ENCODE peak calls at places on chromosomes 4 and X, in ten cellular contexts. A, D, X, K, M, S, G, Y, W and V are unnamed samples.

GRCh38 chr4:53644607-53645006 is 53.3 kb upstream of the LNX1 start:
- DNase-seq in G (no peak), X (no peak), D (no peak), A (no peak), W (peak; percentile 94), M (no peak), K (peak; percentile 13), Y (no peak), S (peak; percentile 91), V (peak; percentile 69)

GRCh38 chr4:171130126-171130801 is 682.9 kb upstream of the GALNTL6 start:
- DNase-seq in G (no peak), A (no peak), K (no peak), M (no peak), S (no peak), Y (no peak), D (no peak), W (no peak), X (no peak), V (peak; percentile 19)

GRCh38 chr4:4627111-4627510 is 85.3 kb upstream of the STX18 start:
- DNase-seq in X (no peak), Y (no peak), G (no peak), K (no peak), M (no peak), D (no peak), S (no peak), A (no peak), W (no peak), V (no peak)

GRCh38 chrX:21369613-21370012 is 4.6 kb upstream of the CNKSR2 start:
- DNase-seq in D (no peak), A (no peak), G (no peak), Y (no peak), W (no peak), K (no peak), X (no peak), S (no peak), M (no peak), V (no peak)

GRCh38 chrX:136658151-136658550 is 10.2 kb downstream of the CD40LG start:
- DNase-seq in M (no peak), A (no peak), K (no peak), S (no peak), W (no peak), Y (no peak), X (no peak), D (no peak), G (no peak), V (no peak)

GRCh38 chr4:6730603-6731300 is 14.8 kb downstream of the BLOC1S4 start:
- DNase-seq in A (no peak), M (no peak), S (no peak), G (peak; percentile 75), K (no peak), X (no peak), D (no peak), Y (no peak), W (no peak), V (peak; percentile 4)

GRCh38 chr4:86130160-86130933 is 229.5 kb downstream of the MAPK10 start:
- DNase-seq in K (no peak), A (no peak), S (no peak), D (peak; percentile 70), W (no peak), M (no peak), G (no peak), X (no peak), Y (no peak), V (no peak)

GRCh38 chr4:189802884-189803283 is 137.8 kb upstream of the FRG1 start:
- DNase-seq in D (no peak), S (no peak), K (no peak), M (no peak), W (no peak), G (no peak), Y (no peak), X (no peak), A (no peak), V (no peak)

GRCh38 chr4:99629962-99630554 is 27.6 kb downstream of the C4orf54 start:
- DNase-seq in D (no peak), M (no peak), G (no peak), Y (no peak), X (no peak), W (no peak), S (no peak), A (no peak), K (no peak), V (no peak)

GRCh38 chrX:22795680-22796079 is 204.1 kb upstream of the DDX53 start:
- DNase-seq in D (no peak), G (no peak), A (no peak), S (no peak), K (no peak), W (peak; percentile 75), M (no peak), X (no peak), Y (no peak), V (no peak)

GRCh38 chr4:16418814-16419213 is 192.5 kb upstream of the TAPT1 start:
- DNase-seq in K (no peak), D (peak; percentile 92), Y (no peak), A (no peak), X (no peak), W (peak; percentile 80), S (no peak), M (no peak), G (no peak), V (no peak)